ENCODE peak calls at places on chromosomes 4 and X, in seven cellular contexts. One of them, this sample, is unnamed.

GRCh38 chr4:7519638-7520373 is 85.1 kb upstream of the PSAPL1 start:
- DNase-seq in IMR-90: no peak
- DNase-seq in GM12878: no peak
- DNase-seq in H1: no peak
- DNase-seq in HepG2: no peak
- DNase-seq in HCT116: no peak
- DNase-seq in K562: no peak
- DNase-seq in this sample: no peak

GRCh38 chrX:15947648-15948317 is 93.2 kb upstream of the AP1S2 start:
- DNase-seq in HCT116: no peak
- DNase-seq in K562: peak; percentile 8
- DNase-seq in H1: peak; percentile 33
- DNase-seq in IMR-90: peak; percentile 63
- DNase-seq in HepG2: no peak
- DNase-seq in GM12878: no peak
- DNase-seq in this sample: peak; percentile 11

GRCh38 chrX:117645639-117646038 is 471.0 kb downstream of the KLHL13 start:
- DNase-seq in IMR-90: no peak
- DNase-seq in HCT116: no peak
- DNase-seq in K562: no peak
- DNase-seq in H1: no peak
- DNase-seq in HepG2: no peak
- DNase-seq in GM12878: no peak
- DNase-seq in this sample: no peak

GRCh38 chr4:82643994-82644730 is 82.4 kb upstream of the TMEM150C start:
- DNase-seq in K562: no peak
- DNase-seq in HepG2: no peak
- DNase-seq in GM12878: no peak
- DNase-seq in H1: no peak
- DNase-seq in HCT116: no peak
- DNase-seq in IMR-90: peak; percentile 58
- DNase-seq in this sample: peak; percentile 33

GRCh38 chr4:137768196-137768595 is 235.9 kb upstream of the PCDH18 start:
- DNase-seq in GM12878: no peak
- DNase-seq in H1: no peak
- DNase-seq in HCT116: no peak
- DNase-seq in IMR-90: peak; percentile 25
- DNase-seq in HepG2: no peak
- DNase-seq in K562: no peak
- DNase-seq in this sample: no peak

GRCh38 chr4:4990857-4991540 is 28.3 kb downstream of the CYTL1 start:
- DNase-seq in HCT116: peak; percentile 28
- DNase-seq in HepG2: no peak
- DNase-seq in GM12878: no peak
- DNase-seq in H1: no peak
- DNase-seq in K562: peak; percentile 12
- DNase-seq in IMR-90: peak; percentile 62
- DNase-seq in this sample: peak; percentile 65

GRCh38 chr4:110639207-110640092 is 16.6 kb upstream of the PITX2 start:
- DNase-seq in H1: no peak
- DNase-seq in GM12878: no peak
- DNase-seq in IMR-90: no peak
- DNase-seq in K562: no peak
- DNase-seq in HepG2: no peak
- DNase-seq in HCT116: no peak
- DNase-seq in this sample: no peak

GRCh38 chr4:179292443-179292842 is 1850.2 kb upstream of the AGA start:
- DNase-seq in HepG2: no peak
- DNase-seq in H1: no peak
- DNase-seq in GM12878: no peak
- DNase-seq in K562: no peak
- DNase-seq in HCT116: no peak
- DNase-seq in IMR-90: no peak
- DNase-seq in this sample: no peak

GRCh38 chr4:142274137-142274536 is 572.0 kb downstream of the INPP4B start:
- DNase-seq in K562: no peak
- DNase-seq in H1: no peak
- DNase-seq in GM12878: no peak
- DNase-seq in HCT116: no peak
- DNase-seq in IMR-90: peak; percentile 94
- DNase-seq in HepG2: no peak
- DNase-seq in this sample: no peak

GRCh38 chrX:71515039-71515398 is 17.9 kb upstream of the OGT start:
- DNase-seq in GM12878: no peak
- DNase-seq in IMR-90: no peak
- DNase-seq in K562: no peak
- DNase-seq in H1: no peak
- DNase-seq in HepG2: no peak
- DNase-seq in HCT116: no peak
- DNase-seq in this sample: no peak

GRCh38 chrX:134764202-134764785 is 106.0 kb upstream of the PLAC1 start:
- DNase-seq in HepG2: peak; percentile 64
- DNase-seq in IMR-90: no peak
- DNase-seq in K562: peak; percentile 73
- DNase-seq in GM12878: no peak
- DNase-seq in HCT116: peak; percentile 57
- DNase-seq in H1: no peak
- DNase-seq in this sample: peak; percentile 72

DNA sequence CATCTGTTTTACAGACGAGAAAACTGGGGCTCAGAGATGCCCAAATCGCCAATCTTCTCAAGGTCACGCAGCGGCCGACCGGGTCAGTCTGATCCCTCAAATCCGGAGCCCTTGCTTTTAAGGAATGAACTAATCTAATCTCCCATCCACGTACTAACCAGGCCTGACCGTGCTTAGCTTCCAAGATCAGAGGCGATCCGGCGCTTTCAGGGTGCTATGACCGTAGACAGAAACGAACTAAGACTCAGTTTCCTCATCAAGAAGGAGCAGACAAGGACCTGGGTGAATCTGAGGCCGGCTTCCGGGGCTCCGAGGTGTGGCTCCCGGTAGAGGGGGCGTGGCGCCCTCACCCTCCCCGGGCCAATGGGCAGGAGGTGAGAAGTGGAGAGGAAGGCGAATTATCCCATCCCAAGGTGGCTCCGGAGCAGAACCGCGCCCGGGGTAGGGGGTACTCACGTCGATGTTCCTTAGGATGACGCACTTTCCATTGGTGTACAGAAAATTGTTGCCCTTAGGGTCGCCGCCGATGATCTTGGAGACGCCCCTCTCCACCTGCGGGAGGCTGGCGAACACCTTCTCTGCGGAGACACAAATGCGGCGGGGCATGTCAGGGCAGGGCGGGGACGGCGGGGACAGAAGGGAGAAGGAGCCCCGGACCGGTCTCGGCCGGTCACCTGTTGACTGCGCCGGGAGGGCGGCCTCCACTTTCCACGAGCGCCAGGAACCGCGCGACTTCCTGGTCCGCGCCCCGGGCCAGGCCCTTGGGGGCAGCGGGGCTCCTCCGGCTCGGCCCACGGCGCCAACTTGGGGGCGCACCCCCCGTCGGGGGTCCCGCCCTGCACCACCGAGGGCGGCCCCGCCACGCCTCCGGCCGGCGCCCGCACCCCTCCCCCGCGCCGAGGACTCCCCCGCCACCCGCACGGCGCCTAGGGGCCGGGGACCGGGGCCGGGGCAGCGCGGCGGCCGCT is 658 bp downstream of the WDR1 start:
- DNase-seq in H1: no peak
- DNase-seq in IMR-90: no peak
- DNase-seq in HCT116: peak; percentile 28
- DNase-seq in HepG2: peak; percentile 58
- DNase-seq in K562: peak; percentile 83
- DNase-seq in GM12878: peak; percentile 23
- DNase-seq in this sample: peak; percentile 52
- H3K4me1 ChIP-seq in H1: peaks cover 41% of the 10 kb centered on the region
- H3K4me1 ChIP-seq in IMR-90: peaks cover 28% of the 10 kb centered on the region
- H3K4me1 ChIP-seq in HCT116: peaks cover 9% of the 10 kb centered on the region
- H3K4me1 ChIP-seq in HepG2: peaks cover 89% of the 10 kb centered on the region
- H3K4me1 ChIP-seq in K562: peaks cover 24% of the 10 kb centered on the region
- H3K4me1 ChIP-seq in GM12878: peaks cover 17% of the 10 kb centered on the region
- H3K4me1 ChIP-seq in this sample: peaks cover 20% of the 10 kb centered on the region

GRCh38 chrX:148443216-148443615 is 57.2 kb upstream of the AFF2 start:
- DNase-seq in K562: no peak
- DNase-seq in H1: no peak
- DNase-seq in GM12878: no peak
- DNase-seq in HCT116: no peak
- DNase-seq in IMR-90: no peak
- DNase-seq in HepG2: no peak
- DNase-seq in this sample: no peak
- TF ChIP-seq CEBPB in K562: no peak
- TF ChIP-seq CEBPB in H1: no peak
- TF ChIP-seq CEBPB in GM12878: no peak
- TF ChIP-seq CEBPB in HCT116: no peak
- TF ChIP-seq CEBPB in IMR-90: no peak
- TF ChIP-seq CEBPB in HepG2: no peak
- TF ChIP-seq CEBPB in this sample: no peak

GRCh38 chrX:97984641-97985040 is 1100.9 kb downstream of the RPA4 start:
- DNase-seq in K562: no peak
- DNase-seq in IMR-90: peak; percentile 22
- DNase-seq in GM12878: no peak
- DNase-seq in HepG2: no peak
- DNase-seq in H1: no peak
- DNase-seq in HCT116: no peak
- DNase-seq in this sample: no peak
- H3K4me1 ChIP-seq in K562: no peaks in the 10 kb centered on the region
- H3K4me1 ChIP-seq in IMR-90: no peaks in the 10 kb centered on the region
- H3K4me1 ChIP-seq in GM12878: no peaks in the 10 kb centered on the region
- H3K4me1 ChIP-seq in HepG2: no peaks in the 10 kb centered on the region
- H3K4me1 ChIP-seq in H1: peaks cover 6% of the 10 kb centered on the region
- H3K4me1 ChIP-seq in HCT116: no peaks in the 10 kb centered on the region
- H3K4me1 ChIP-seq in this sample: no peaks in the 10 kb centered on the region

DNA sequence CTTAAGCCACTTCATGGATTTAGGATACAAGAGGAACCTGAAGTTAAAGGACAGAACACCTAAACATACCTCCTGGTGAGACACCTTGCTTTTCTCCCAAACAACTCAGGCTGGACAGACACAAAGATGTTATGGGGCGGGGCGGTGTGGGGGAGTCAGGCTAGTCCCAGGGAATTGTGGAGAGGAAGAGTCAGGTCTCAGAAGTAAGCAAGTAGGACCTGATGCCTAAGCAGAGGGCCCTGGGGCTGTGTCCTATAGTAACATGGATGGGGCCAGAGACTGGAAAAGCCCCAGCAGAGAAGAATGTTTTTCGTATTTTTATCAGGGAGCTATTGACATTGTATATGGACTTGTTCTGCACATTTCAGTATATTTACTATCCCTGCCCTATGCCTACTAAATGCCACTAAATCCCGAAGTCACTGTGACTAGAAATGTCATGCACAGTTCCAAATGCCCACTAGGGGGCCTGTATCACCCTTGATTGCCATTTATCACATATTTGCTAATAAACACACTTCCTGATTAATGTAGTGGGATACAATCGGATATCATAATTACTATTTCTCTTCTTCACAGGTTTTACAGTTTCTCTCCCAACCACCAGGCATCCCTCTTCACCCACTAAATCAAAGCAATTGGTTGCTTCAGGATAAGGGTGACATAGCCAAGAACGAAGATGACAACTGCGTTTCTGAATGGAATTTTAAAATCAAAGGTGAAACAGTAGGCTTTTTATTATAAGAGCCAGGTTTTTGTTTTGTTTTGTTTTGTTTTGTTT is 23.8 kb upstream of the ARHGAP10 start:
- DNase-seq in K562: peak; percentile 46
- DNase-seq in IMR-90: peak; percentile 34
- DNase-seq in H1: no peak
- DNase-seq in HCT116: peak; percentile 66
- DNase-seq in GM12878: no peak
- DNase-seq in HepG2: peak; percentile 19
- DNase-seq in this sample: no peak
- TF ChIP-seq CEBPB in K562: no peak
- TF ChIP-seq CEBPB in IMR-90: no peak
- TF ChIP-seq CEBPB in H1: no peak
- TF ChIP-seq CEBPB in HCT116: no peak
- TF ChIP-seq CEBPB in GM12878: no peak
- TF ChIP-seq CEBPB in HepG2: no peak
- TF ChIP-seq CEBPB in this sample: no peak

DNA sequence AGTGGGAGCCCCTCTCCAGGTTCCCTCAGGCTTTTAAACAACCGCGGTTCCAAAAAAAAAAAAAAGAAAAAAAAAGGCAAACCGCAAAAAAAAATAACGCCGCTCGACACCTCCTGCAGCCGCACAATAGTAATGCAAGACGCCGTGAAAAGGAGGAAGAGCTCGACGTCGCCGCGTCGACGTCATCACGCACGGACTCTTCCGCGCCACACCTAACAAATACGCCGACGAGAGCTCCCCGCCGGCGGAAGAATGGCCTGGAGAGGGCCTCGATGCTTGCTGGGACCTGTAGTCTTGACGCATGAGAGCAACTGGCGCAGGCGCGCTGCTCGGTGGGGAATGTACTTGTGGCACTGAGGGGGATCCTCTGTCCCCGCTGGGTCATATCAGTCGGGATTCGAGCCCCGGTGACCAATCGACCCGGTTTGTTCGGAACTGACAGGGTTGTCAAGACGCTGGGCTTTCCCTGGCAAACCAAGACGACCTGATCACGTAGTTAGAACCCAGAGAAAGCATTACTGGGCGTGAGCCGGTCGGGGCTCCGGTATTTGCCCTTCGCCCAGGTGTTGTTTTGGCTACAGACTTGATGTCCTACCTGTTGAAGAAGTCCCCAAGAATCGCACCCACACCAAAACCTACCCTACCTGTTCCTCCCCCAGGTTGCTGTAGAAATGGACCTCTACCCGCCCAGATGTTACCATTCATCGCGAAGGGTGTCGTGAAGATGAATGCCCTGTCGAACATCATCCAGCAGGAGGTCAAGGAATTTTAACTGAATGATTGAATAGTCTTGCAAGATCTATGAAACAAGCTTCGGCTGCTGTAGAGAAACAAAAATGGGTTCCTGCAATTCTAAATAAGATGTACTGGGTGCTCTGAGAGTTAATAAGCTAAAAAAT is at the start of gene CBR4:
- DNase-seq in GM12878: peak; percentile 94
- DNase-seq in K562: peak; percentile 84
- DNase-seq in IMR-90: peak; percentile 99
- DNase-seq in HCT116: peak; percentile 96
- DNase-seq in H1: peak; percentile 98
- DNase-seq in HepG2: peak; percentile 97
- DNase-seq in this sample: peak; percentile 72
- H3K4me1 ChIP-seq in GM12878: no peaks in the 10 kb centered on the region
- H3K4me1 ChIP-seq in K562: peaks cover 7% of the 10 kb centered on the region
- H3K4me1 ChIP-seq in IMR-90: peaks cover 4% of the 10 kb centered on the region
- H3K4me1 ChIP-seq in HCT116: peaks cover 11% of the 10 kb centered on the region
- H3K4me1 ChIP-seq in H1: no peaks in the 10 kb centered on the region
- H3K4me1 ChIP-seq in HepG2: peaks cover 75% of the 10 kb centered on the region
- H3K4me1 ChIP-seq in this sample: peaks cover 40% of the 10 kb centered on the region

This sample was measured in A549.